ENCODE peak calls at places on chromosome X, in seven cellular contexts. S is CD8-positive, alpha-beta T cell; Q is memory B cell; R is AG08396; N is astrocyte of the hippocampus; H is type B pancreatic cell; F is AG04450. O is an unnamed sample.

GRCh38 chrX:21745756-21746155 is 12.2 kb downstream of the SMPX start:
- DNase-seq in R (peak; percentile 21), F (no peak), N (peak; percentile 26), S (peak; percentile 13), H (no peak), Q (peak; percentile 18), O (peak; percentile 23)

GRCh38 chrX:78322863-78323262 is 4.5 kb downstream of the CYSLTR1 start:
- DNase-seq in H (no peak), R (no peak), N (no peak), Q (no peak), S (no peak), F (no peak), O (no peak)

GRCh38 chrX:119041175-119041574 is 31.6 kb upstream of the CT47C1 start:
- DNase-seq in Q (no peak), N (peak; percentile 34), S (no peak), R (peak; percentile 77), H (no peak), F (peak; percentile 45), O (peak; percentile 97)

GRCh38 chrX:128106630-128107029 is 54.4 kb upstream of the ACTRT1 start:
- DNase-seq in F (no peak), N (no peak), S (no peak), H (no peak), Q (no peak), R (no peak), O (no peak)

GRCh38 chrX:70452143-70452733 is 7.6 kb downstream of the DLG3 start:
- DNase-seq in Q (no peak), R (peak; percentile 73), H (no peak), F (no peak), N (peak; percentile 64), S (peak; percentile 42), O (peak; percentile 56)

GRCh38 chrX:24026403-24026801 is 584 bp downstream of the KLHL15 start:
- DNase-seq in H (no peak), N (peak; percentile 26), F (no peak), Q (no peak), R (peak; percentile 27), S (no peak), O (peak; percentile 3)

GRCh38 chrX:40082447-40083119 is 15.2 kb downstream of the BCOR start:
- DNase-seq in F (no peak), Q (no peak), H (no peak), N (no peak), R (no peak), S (no peak), O (no peak)

GRCh38 chrX:148874621-148875020 is 374.2 kb downstream of the AFF2 start:
- DNase-seq in R (peak; percentile 6), N (no peak), H (no peak), S (no peak), Q (no peak), F (peak; percentile 13), O (peak; percentile 75)

GRCh38 chrX:136272325-136272724 is 21.1 kb upstream of the MAP7D3 start:
- DNase-seq in S (no peak), R (no peak), F (no peak), N (no peak), H (no peak), Q (no peak), O (peak; percentile 58)

GRCh38 chrX:31301203-31301602 is 229.4 kb upstream of the FTHL17 start:
- DNase-seq in N (no peak), Q (no peak), R (no peak), F (no peak), H (no peak), S (no peak), O (no peak)

GRCh38 chrX:46325312-46325877 is 219.8 kb downstream of the ZNF674 start:
- DNase-seq in F (peak; percentile 1), Q (no peak), H (no peak), N (peak; percentile 92), R (peak; percentile 29), S (no peak), O (peak; percentile 98)

GRCh38 chrX:38859602-38860001 is 58.3 kb downstream of the MID1IP1 start:
- DNase-seq in Q (no peak), F (no peak), R (peak; percentile 11), H (no peak), N (peak; percentile 16), S (no peak), O (no peak)

GRCh38 chrX:38805294-38806053 is 4.2 kb downstream of the MID1IP1 start:
- DNase-seq in Q (no peak), N (peak; percentile 83), R (peak; percentile 66), S (peak; percentile 48), H (peak; percentile 69), F (peak; percentile 43), O (peak; percentile 75)

GRCh38 chrX:40093586-40093985 is 4.2 kb downstream of the BCOR start:
- DNase-seq in R (no peak), S (no peak), N (no peak), H (no peak), F (no peak), Q (no peak), O (no peak)

GRCh38 chrX:134607523-134607922 is 50.7 kb downstream of the PLAC1 start:
- DNase-seq in Q (no peak), N (no peak), R (no peak), F (no peak), H (no peak), S (no peak), O (no peak)

GRCh38 chrX:65821721-65822496 is 154.5 kb downstream of the MSN start:
- DNase-seq in N (peak; percentile 2), Q (peak; percentile 2), S (peak; percentile 13), H (no peak), R (no peak), F (no peak), O (no peak)

GRCh38 chrX:13535371-13535770 is 34.0 kb upstream of the EGFL6 start:
- DNase-seq in Q (no peak), F (no peak), N (peak; percentile 46), S (no peak), H (no peak), R (no peak), O (peak; percentile 8)

O was measured in M059J.